ENCODE peak calls at places on chromosomes 11 and 22, in ten cellular contexts. C is iPS DF 19.7, U is SK-N-DZ, N is neuronal stem cell, G is AG09309, D is K562, X is astrocyte of the cerebellum, J is substantia nigra, Y is amniotic epithelial cell, Q is bronchial epithelial cell. W is an unnamed sample.

GRCh38 chr11:64865286-64866172 is 12.9 kb downstream of the EHD1 start:
- DNase-seq in N (no peak), Q (no peak), J (no peak), U (no peak), D (no peak), C (no peak), X (peak), G (no peak), Y (peak), W (no peak)

GRCh38 chr11:66176650-66177049 is 91.8 kb upstream of the RAB1B start:
- DNase-seq in X (no peak), U (no peak), G (no peak), C (no peak), Q (peak), D (no peak), J (no peak), N (no peak), Y (no peak), W (no peak)

GRCh38 chr11:131688056-131688693 is 317.8 kb downstream of the NTM start:
- DNase-seq in J (no peak), Y (peak), Q (peak), X (no peak), D (peak), U (no peak), C (no peak), G (no peak), N (peak), W (peak)

GRCh38 chr11:59866397-59866796 is at the start of gene TCN1:
- DNase-seq in C (no peak), J (no peak), U (no peak), Y (peak), N (no peak), X (no peak), D (no peak), Q (peak), G (no peak), W (no peak)

GRCh38 chr11:128502736-128503135 is 84.6 kb downstream of the ETS1 start:
- DNase-seq in Y (peak), U (no peak), N (no peak), G (peak), X (peak), J (no peak), Q (peak), D (no peak), C (no peak), W (no peak)

GRCh38 chr11:95968585-95968984 is 44.7 kb upstream of the MTMR2 start:
- DNase-seq in G (no peak), D (peak), X (no peak), Y (no peak), N (no peak), J (no peak), C (no peak), Q (no peak), U (no peak), W (no peak)

GRCh38 chr11:1129666-1130160 is 28.0 kb upstream of the MUC5AC start:
- DNase-seq in J (no peak), D (no peak), U (no peak), Y (no peak), N (no peak), Q (no peak), C (no peak), G (no peak), X (no peak), W (peak)

GRCh38 chr11:86278226-86278625 is 23.8 kb upstream of the HIKESHI start:
- DNase-seq in C (no peak), Y (peak), U (no peak), N (no peak), Q (no peak), D (no peak), J (no peak), G (no peak), X (no peak), W (no peak)

GRCh38 chr11:134365011-134365925 is 33.5 kb downstream of the GLB1L2 start:
- DNase-seq in J (no peak), Y (no peak), X (no peak), N (no peak), C (no peak), Q (no peak), D (no peak), U (no peak), G (no peak), W (no peak)

GRCh38 chr11:87239001-87239400 is 201.3 kb downstream of the TMEM135 start:
- DNase-seq in G (no peak), D (no peak), U (no peak), C (no peak), Q (no peak), X (no peak), Y (no peak), N (no peak), J (no peak), W (no peak)

GRCh38 chr11:108524422-108524821 is 26.2 kb upstream of the POGLUT3 start:
- DNase-seq in J (no peak), Y (peak), X (no peak), G (no peak), U (no peak), C (no peak), D (no peak), N (no peak), Q (no peak), W (no peak)

GRCh38 chr11:64762277-64762915 is 2.6 kb upstream of the PYGM start:
- DNase-seq in X (no peak), D (no peak), U (no peak), C (no peak), Q (peak), J (no peak), N (no peak), Y (no peak), G (no peak), W (no peak)

GRCh38 chr11:126716456-126717083 is 284.0 kb downstream of the KIRREL3 start:
- DNase-seq in X (peak), Y (peak), G (no peak), D (peak), N (no peak), C (no peak), U (peak), Q (no peak), J (no peak), W (peak)

GRCh38 chr22:17706451-17706900 is 67.8 kb downstream of the BID start:
- DNase-seq in D (peak), J (no peak), Y (peak), X (peak), Q (peak), U (no peak), G (peak), C (peak), N (no peak), W (no peak)

GRCh38 chr11:128334311-128335044 is 252.9 kb downstream of the ETS1 start:
- DNase-seq in Q (no peak), X (no peak), Y (no peak), N (no peak), J (no peak), G (no peak), U (no peak), D (no peak), C (no peak), W (no peak)

GRCh38 chr11:69001301-69002081 is 11.6 kb downstream of the MRGPRF start:
- DNase-seq in D (no peak), J (no peak), G (no peak), C (no peak), N (no peak), Q (no peak), X (no peak), Y (no peak), U (no peak), W (peak)

GRCh38 chr22:38674888-38675287 is 6.9 kb upstream of the TOMM22 start:
- DNase-seq in J (peak), C (no peak), X (no peak), D (no peak), N (no peak), Q (no peak), Y (no peak), U (no peak), G (no peak), W (no peak)

GRCh38 chr11:110758012-110758411 is 45.8 kb upstream of the ARHGAP20 start:
- DNase-seq in D (no peak), Y (no peak), N (no peak), X (no peak), Q (no peak), C (no peak), G (no peak), U (no peak), J (no peak), W (no peak)

GRCh38 chr11:6667733-6668374 is 12.2 kb upstream of the DCHS1 start:
- DNase-seq in N (no peak), C (no peak), X (peak), U (peak), D (peak), Y (peak), Q (peak), J (no peak), G (no peak), W (no peak)

GRCh38 chr22:39423976-39424375 is 24.4 kb downstream of the TAB1 start:
- DNase-seq in N (no peak), C (no peak), X (no peak), U (no peak), G (no peak), Q (no peak), D (no peak), J (no peak), Y (no peak), W (no peak)

GRCh38 chr22:30832407-30832987 is 136.1 kb downstream of the MORC2 start:
- DNase-seq in D (no peak), C (no peak), G (no peak), N (no peak), U (no peak), Y (no peak), Q (no peak), X (no peak), J (no peak), W (no peak)

GRCh38 chr11:70328556-70328955 is 58.1 kb downstream of the PPFIA1 start:
- DNase-seq in U (no peak), N (no peak), G (no peak), Y (no peak), X (no peak), C (no peak), J (no peak), D (no peak), Q (no peak), W (no peak)

GRCh38 chr22:38067028-38067415 is 9.8 kb downstream of the PICK1 start:
- DNase-seq in J (no peak), C (no peak), N (no peak), X (no peak), Q (no peak), G (no peak), D (no peak), U (no peak), Y (no peak), W (no peak)

GRCh38 chr11:29336727-29337212 is 680.1 kb downstream of the KCNA4 start:
- DNase-seq in J (no peak), G (no peak), C (no peak), D (no peak), Q (no peak), U (no peak), Y (peak), N (no peak), X (peak), W (no peak)

GRCh38 chr22:41619979-41620645 is 731 bp downstream of the DESI1 start:
- DNase-seq in J (no peak), N (peak), X (no peak), C (no peak), G (no peak), D (peak), Y (no peak), Q (no peak), U (peak), W (peak)

GRCh38 chr11:35912883-35913614 is 30.8 kb upstream of the LDLRAD3 start:
- DNase-seq in G (no peak), D (no peak), X (no peak), C (no peak), Q (no peak), J (no peak), N (no peak), U (no peak), Y (no peak), W (no peak)

GRCh38 chr22:47355388-47355725 is 592.9 kb downstream of the TBC1D22A start:
- DNase-seq in D (no peak), Q (no peak), C (no peak), Y (no peak), U (no peak), N (no peak), G (no peak), J (no peak), X (no peak), W (peak)

GRCh38 chr22:39545310-39546063 is 12.9 kb upstream of the RPS19BP1 start:
- DNase-seq in G (no peak), X (no peak), Q (no peak), C (no peak), N (peak), J (no peak), Y (no peak), D (peak), U (no peak), W (peak)

GRCh38 chr22:31143038-31143437 is 2.7 kb upstream of the PLA2G3 start:
- DNase-seq in Q (no peak), Y (no peak), N (no peak), D (no peak), J (no peak), X (no peak), U (no peak), C (no peak), G (no peak), W (no peak)

GRCh38 chr22:17772963-17773605 is 1.2 kb downstream of the BID start:
- DNase-seq in N (no peak), X (no peak), Q (peak), U (no peak), J (no peak), G (peak), C (no peak), Y (peak), D (peak), W (no peak)

GRCh38 chr22:23452231-23453010 is 127.7 kb downstream of the IGLL1 start:
- DNase-seq in Q (no peak), D (no peak), U (no peak), X (no peak), Y (no peak), J (no peak), C (no peak), G (no peak), N (no peak), W (no peak)

GRCh38 chr11:78228467-78228866 is 39.7 kb downstream of the USP35 start:
- DNase-seq in N (peak), X (no peak), Y (peak), C (peak), G (no peak), U (peak), D (peak), J (no peak), Q (peak), W (no peak)

GRCh38 chr22:35582861-35583670 is 34.1 kb downstream of the MB start:
- DNase-seq in U (peak), N (peak), D (peak), Y (peak), G (no peak), Q (peak), J (no peak), C (peak), X (peak), W (peak)

GRCh38 chr11:96072592-96072991 is 148.7 kb upstream of the MTMR2 start:
- DNase-seq in C (no peak), N (no peak), J (no peak), X (no peak), U (no peak), Q (no peak), Y (no peak), D (no peak), G (no peak), W (no peak)

GRCh38 chr11:4539603-4540219 is 5.3 kb upstream of the OR52M1 start:
- DNase-seq in X (no peak), D (peak), J (no peak), G (peak), Q (peak), U (no peak), C (no peak), N (peak), Y (peak), W (peak)

GRCh38 chr22:26937213-26937612 is 279.8 kb downstream of the MIAT start:
- DNase-seq in Q (no peak), Y (no peak), N (no peak), D (no peak), X (no peak), G (no peak), C (no peak), U (no peak), J (no peak), W (no peak)

W was measured in ecto neural progenitor cell.